ENCODE peak calls at places on chromosomes 1 and 21, in six cellular contexts. A is type B pancreatic cell, W is pancreas, B is progenitor cell of endocrine pancreas, U is B cell, K is body of pancreas. R is an unnamed sample.

GRCh38 chr1:230278871-230279582 is 147.1 kb downstream of the PGBD5 start:
- DNase-seq in A (no peak), W (no peak), B (no peak), U (no peak), K (peak), R (no peak)

GRCh38 chr1:92577251-92577895 is 90.6 kb upstream of the GFI1 start:
- DNase-seq in A (no peak), W (no peak), B (no peak), U (no peak), K (no peak), R (no peak)

GRCh38 chr1:214429951-214430742 is 121.3 kb downstream of the PTPN14 start:
- DNase-seq in A (no peak), W (no peak), B (no peak), U (no peak), K (no peak), R (no peak)

GRCh38 chr1:228070851-228071250 is 11.7 kb upstream of the ARF1 start:
- DNase-seq in A (no peak), W (no peak), B (no peak), U (no peak), K (no peak), R (no peak)

GRCh38 chr1:50858761-50859160 is 101.3 kb downstream of the FAF1 start:
- DNase-seq in A (no peak), W (no peak), B (no peak), U (no peak), K (no peak), R (no peak)

GRCh38 chr21:38036016-38036415 is 119.8 kb upstream of the KCNJ6 start:
- DNase-seq in A (no peak), W (no peak), B (no peak), U (no peak), K (no peak), R (no peak)

GRCh38 chr1:98749152-98749756 is 87.7 kb downstream of the SNX7 start:
- DNase-seq in A (no peak), W (no peak), B (no peak), U (peak), K (no peak), R (no peak)

GRCh38 chr1:203163891-203164635 is 11.6 kb downstream of the MYBPH start:
- DNase-seq in A (no peak), W (no peak), B (no peak), U (no peak), K (no peak), R (no peak)

GRCh38 chr1:40344597-40344996 is 27.5 kb upstream of the COL9A2 start:
- DNase-seq in A (no peak), W (no peak), B (no peak), U (peak), K (no peak), R (no peak)

GRCh38 chr1:229370601-229371021 is 27.8 kb upstream of the CCSAP start:
- DNase-seq in A (no peak), W (no peak), B (no peak), U (peak), K (no peak), R (no peak)

GRCh38 chr1:176785810-176786209 is 322.8 kb downstream of the PAPPA2 start:
- DNase-seq in A (no peak), W (no peak), B (no peak), U (no peak), K (no peak), R (no peak)

GRCh38 chr1:173427146-173428054 is 49.7 kb upstream of the PRDX6 start:
- DNase-seq in A (no peak), W (no peak), B (no peak), U (no peak), K (no peak), R (no peak)

GRCh38 chr1:7209340-7209739 is 424.1 kb downstream of the CAMTA1 start:
- DNase-seq in A (no peak), W (no peak), B (no peak), U (no peak), K (no peak), R (no peak)

GRCh38 chr21:42745511-42746239 is 92.3 kb downstream of the PDE9A start:
- DNase-seq in A (no peak), W (no peak), B (no peak), U (peak), K (no peak), R (no peak)

GRCh38 chr21:14382486-14382834 is 486 bp downstream of the HSPA13 start:
- DNase-seq in A (no peak), W (peak), B (no peak), U (no peak), K (no peak), R (peak)

DNA sequence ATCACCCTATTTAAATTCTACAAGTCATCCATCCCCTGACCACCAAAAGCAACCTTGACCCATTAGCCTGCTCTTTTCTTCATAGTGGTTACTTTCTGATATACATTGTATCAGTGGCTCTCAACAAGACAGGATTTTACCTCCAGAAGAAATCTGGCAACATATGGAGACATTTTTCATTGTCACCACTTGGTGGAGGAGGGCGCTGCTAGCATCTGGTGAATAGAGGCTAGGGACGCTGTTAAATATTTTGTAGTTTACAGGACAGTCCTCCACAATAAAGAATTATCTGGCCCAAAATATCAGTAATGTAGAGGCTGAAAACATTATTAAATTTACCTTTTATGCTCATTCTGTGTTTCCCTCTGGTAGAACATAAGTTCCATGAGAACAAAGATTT is 6.1 kb downstream of the HSPA13 start:
- DNase-seq in A (no peak), W (no peak), B (no peak), U (no peak), K (no peak), R (no peak)
- TF ChIP-seq CTCF in A (peak), W (no peak), B (no peak), U (no peak), K (no peak), R (peak)

GRCh38 chr1:241423541-241424479 is 66.8 kb upstream of the RGS7 start:
- DNase-seq in A (no peak), W (peak), B (peak), U (peak), K (peak), R (no peak)
- TF ChIP-seq CTCF in A (peak), W (no peak), B (peak), U (no peak), K (no peak), R (no peak)

GRCh38 chr1:36466370-36467026 is 2.3 kb upstream of the MRPS15 start:
- DNase-seq in A (no peak), W (no peak), B (no peak), U (no peak), K (no peak), R (no peak)
- TF ChIP-seq CTCF in A (no peak), W (no peak), B (no peak), U (no peak), K (no peak), R (no peak)

GRCh38 chr1:244864253-244865027 is at the start of gene HNRNPU:
- DNase-seq in A (peak), W (peak), B (peak), U (peak), K (peak), R (peak)
- TF ChIP-seq CTCF in A (peak), W (no peak), B (peak), U (peak), K (no peak), R (peak)